ENCODE peak calls at places on chromosomes 2 and 18, in six cellular contexts. G, V, K, A, S and O are unnamed samples.
A peak's percentile ranks its signal among the peaks of the same experiment; 100 is the strongest.

GRCh38 chr18:56676639-56677038 is 25.5 kb downstream of the WDR7 start:
- DNase-seq in S (no peak), G (no peak), V (no peak), A (no peak), K (no peak), O (no peak)

GRCh38 chr2:230472619-230473018 is 56.6 kb downstream of the SP100 start:
- DNase-seq in K (no peak), G (no peak), V (peak; percentile 75), A (peak; percentile 59), S (peak; percentile 53), O (no peak)

GRCh38 chr2:42590176-42590575 is 21.7 kb downstream of the MTA3 start:
- DNase-seq in K (no peak), S (no peak), A (no peak), G (no peak), V (no peak), O (no peak)

GRCh38 chr2:187266147-187266546 is 181.9 kb downstream of the CALCRL start:
- DNase-seq in S (no peak), V (no peak), G (no peak), K (no peak), A (no peak), O (no peak)

GRCh38 chr2:196101325-196101981 is 32.8 kb upstream of the DNAH7 start:
- DNase-seq in V (peak; percentile 61), A (peak; percentile 74), G (no peak), K (no peak), S (peak; percentile 40), O (no peak)

GRCh38 chr2:142989276-142990204 is 112.1 kb downstream of the KYNU start:
- DNase-seq in S (peak; percentile 36), V (peak; percentile 60), A (peak; percentile 71), G (no peak), K (no peak), O (peak; percentile 13)

GRCh38 chr2:72111061-72111460 is 36.6 kb downstream of the CYP26B1 start:
- DNase-seq in G (no peak), S (no peak), A (no peak), K (no peak), V (no peak), O (no peak)

GRCh38 chr2:162475661-162476060 is 131.7 kb downstream of the GCA start:
- DNase-seq in A (no peak), S (peak; percentile 71), K (peak; percentile 94), G (no peak), V (no peak), O (peak; percentile 89)

GRCh38 chr2:26477126-26477910 is 606 bp downstream of the OTOF start:
- DNase-seq in G (no peak), S (no peak), A (no peak), K (no peak), V (peak; percentile 17), O (no peak)

GRCh38 chr18:72672364-72673151 is 128.4 kb upstream of the CBLN2 start:
- DNase-seq in V (peak; percentile 61), A (peak; percentile 11), G (no peak), K (peak; percentile 4), S (peak; percentile 38), O (peak; percentile 31)

GRCh38 chr2:14189929-14190328 is 442.6 kb upstream of the LRATD1 start:
- DNase-seq in K (no peak), V (no peak), S (peak; percentile 61), G (no peak), A (peak; percentile 0), O (no peak)

GRCh38 chr2:604385-604784 is 72.8 kb downstream of the TMEM18 start:
- DNase-seq in K (no peak), A (no peak), S (no peak), G (peak; percentile 73), V (no peak), O (no peak)

GRCh38 chr18:42929857-42930256 is 185.6 kb downstream of the RIT2 start:
- DNase-seq in K (no peak), V (peak; percentile 12), A (no peak), G (no peak), S (peak; percentile 22), O (no peak)

GRCh38 chr2:170886391-170886790 is 42.7 kb upstream of the GORASP2 start:
- DNase-seq in G (no peak), K (no peak), A (peak; percentile 29), V (peak; percentile 87), S (peak; percentile 90), O (no peak)

GRCh38 chr18:54859667-54860421 is 31.6 kb downstream of the RAB27B start:
- DNase-seq in G (no peak), V (no peak), S (no peak), A (no peak), K (no peak), O (no peak)

GRCh38 chr2:150853258-150853657 is 365.8 kb upstream of the RND3 start:
- DNase-seq in V (no peak), A (no peak), K (no peak), S (no peak), G (no peak), O (no peak)

GRCh38 chr2:44930274-44930826 is 11.2 kb upstream of the SIX3 start:
- DNase-seq in V (peak; percentile 44), K (no peak), G (no peak), A (no peak), S (no peak), O (no peak)

GRCh38 chr18:45657357-45658335 is 42.4 kb downstream of the SLC14A2 start:
- DNase-seq in G (no peak), A (peak; percentile 30), S (no peak), V (peak; percentile 78), K (no peak), O (no peak)

GRCh38 chr2:57720728-57721627 is 325.6 kb upstream of the VRK2 start:
- DNase-seq in S (peak; percentile 70), V (peak; percentile 75), K (peak; percentile 0), A (peak; percentile 52), G (no peak), O (no peak)

GRCh38 chr2:109722026-109722425 is 72.1 kb upstream of the RGPD5 start:
- DNase-seq in G (peak; percentile 59), K (peak; percentile 45), S (no peak), A (no peak), V (no peak), O (no peak)

GRCh38 chr2:216693414-216694100 is 1.8 kb downstream of the IGFBP5 start:
- DNase-seq in K (no peak), S (no peak), A (no peak), V (no peak), G (no peak), O (no peak)

GRCh38 chr2:19256239-19256638 is 102.2 kb downstream of the OSR1 start:
- DNase-seq in K (no peak), S (peak; percentile 43), G (no peak), V (peak; percentile 89), A (peak; percentile 98), O (no peak)

GRCh38 chr2:179981085-179981484 is 26.0 kb downstream of the CWC22 start:
- DNase-seq in V (peak; percentile 71), K (no peak), G (no peak), A (peak; percentile 72), S (peak; percentile 44), O (peak; percentile 72)

GRCh38 chr2:120225549-120226065 is 2.4 kb upstream of the TMEM185B start:
- DNase-seq in V (no peak), G (no peak), A (no peak), S (no peak), K (no peak), O (no peak)

GRCh38 chr2:100764430-100764829 is 55.5 kb upstream of the NPAS2 start:
- DNase-seq in S (no peak), G (no peak), K (no peak), A (no peak), V (no peak), O (no peak)

GRCh38 chr2:151114934-151115333 is 146.7 kb downstream of the RBM43 start:
- DNase-seq in A (peak; percentile 5), K (no peak), G (no peak), V (no peak), S (no peak), O (no peak)

GRCh38 chr18:74283255-74283554 is 8.6 kb downstream of the CYB5A start:
- DNase-seq in K (no peak), A (no peak), V (no peak), G (no peak), S (no peak), O (no peak)

GRCh38 chr2:228875152-228875875 is 395.8 kb downstream of the PID1 start:
- DNase-seq in A (no peak), V (peak; percentile 36), G (no peak), K (no peak), S (peak; percentile 26), O (no peak)

GRCh38 chr2:18311413-18311812 is 249.0 kb downstream of the RDH14 start:
- DNase-seq in K (peak; percentile 46), S (peak; percentile 3), V (peak; percentile 82), A (peak; percentile 64), G (no peak), O (peak; percentile 85)

GRCh38 chr18:11175266-11175947 is 26.0 kb upstream of the PIEZO2 start:
- DNase-seq in V (peak; percentile 81), K (no peak), G (no peak), S (peak; percentile 66), A (peak; percentile 85), O (no peak)

GRCh38 chr2:44107086-44107740 is 61.5 kb upstream of the PPM1B start:
- DNase-seq in S (no peak), G (no peak), K (no peak), V (no peak), A (no peak), O (no peak)

GRCh38 chr18:12921178-12921577 is 26.6 kb upstream of the SEH1L start:
- DNase-seq in K (no peak), V (no peak), S (no peak), A (no peak), G (no peak), O (no peak)